ENCODE peak calls at places on chromosomes 1 and 21, in six cellular contexts. U is CD4-positive, alpha-beta memory T cell; K is heart right ventricle; T is colonic mucosa; C is mesenchymal stem cell; B is right cardiac atrium. W is an unnamed sample. For H3K4me1, the result is how much of the 10 kb centered on the place peaks cover.

GRCh38 chr21:33383056-33383888 is 19.9 kb upstream of the IFNGR2 start:
- DNase-seq in U (peak), K (peak), T (peak), C (peak), B (peak), W (peak)

GRCh38 chr21:35201799-35202198 is 152.7 kb upstream of the RUNX1 start:
- DNase-seq in U (no peak), K (no peak), T (no peak), C (no peak), B (no peak), W (no peak)

GRCh38 chr1:4395676-4396075 is 258.7 kb upstream of the AJAP1 start:
- DNase-seq in U (no peak), K (no peak), T (no peak), C (no peak), B (no peak), W (no peak)

GRCh38 chr1:205530116-205530515 is 25.6 kb downstream of the CDK18 start:
- DNase-seq in U (no peak), K (no peak), T (no peak), C (no peak), B (no peak), W (no peak)

GRCh38 chr1:184974086-184974836 is at the start of gene NIBAN1:
- DNase-seq in U (peak), K (peak), T (peak), C (peak), B (peak), W (peak)

GRCh38 chr1:38075191-38075590 is 28.6 kb upstream of the POU3F1 start:
- DNase-seq in U (no peak), K (no peak), T (no peak), C (no peak), B (no peak), W (no peak)

GRCh38 chr1:32138965-32139364 is 31.1 kb downstream of the KPNA6 start:
- DNase-seq in U (no peak), K (no peak), T (no peak), C (peak), B (no peak), W (no peak)

GRCh38 chr1:203648281-203648680 is 21.6 kb downstream of the ATP2B4 start:
- DNase-seq in U (no peak), K (no peak), T (no peak), C (no peak), B (no peak), W (no peak)

GRCh38 chr1:14758962-14759361 is 160.5 kb downstream of the KAZN start:
- DNase-seq in U (no peak), K (no peak), T (no peak), C (no peak), B (no peak), W (no peak)

GRCh38 chr1:57536749-57537423 is 113.0 kb upstream of the DAB1 start:
- DNase-seq in U (no peak), K (no peak), T (no peak), C (no peak), B (no peak), W (no peak)

GRCh38 chr1:26787381-26787705 is 407 bp upstream of the PIGV start:
- DNase-seq in U (peak), K (peak), T (no peak), C (peak), B (no peak), W (no peak)

GRCh38 chr1:20626098-20626427 is 7.2 kb upstream of the PINK1 start:
- DNase-seq in U (no peak), K (no peak), T (no peak), C (no peak), B (no peak), W (no peak)

GRCh38 chr21:32048353-32048752 is 175.5 kb downstream of the HUNK start:
- DNase-seq in U (no peak), K (no peak), T (no peak), C (no peak), B (no peak), W (no peak)

GRCh38 chr1:212368073-212368484 is 46.6 kb downstream of the PACC1 start:
- DNase-seq in U (peak), K (peak), T (peak), C (peak), B (peak), W (no peak)

GRCh38 chr1:61056674-61057439 is 25.5 kb upstream of the NFIA start:
- DNase-seq in U (no peak), K (peak), T (peak), C (peak), B (peak), W (peak)

GRCh38 chr1:117895482-117896114 is 33.8 kb downstream of the GDAP2 start:
- DNase-seq in U (peak), K (peak), T (peak), C (peak), B (peak), W (no peak)

GRCh38 chr1:44485933-44486475 is 80.9 kb downstream of the RNF220 start:
- DNase-seq in U (no peak), K (no peak), T (no peak), C (no peak), B (no peak), W (no peak)

GRCh38 chr1:21324368-21325137 is 34.3 kb upstream of the ECE1 start:
- DNase-seq in U (peak), K (peak), T (peak), C (peak), B (peak), W (peak)

GRCh38 chr1:245537992-245538391 is 383.2 kb downstream of the KIF26B start:
- DNase-seq in U (no peak), K (no peak), T (no peak), C (peak), B (no peak), W (no peak)

GRCh38 chr1:244796719-244797406 is 38.6 kb upstream of the COX20 start:
- DNase-seq in U (peak), K (peak), T (peak), C (peak), B (no peak), W (no peak)

GRCh38 chr1:207240325-207241095 is 81.0 kb upstream of the CD55 start:
- DNase-seq in U (no peak), K (no peak), T (no peak), C (no peak), B (no peak), W (no peak)

GRCh38 chr1:154157520-154158306 is 2.8 kb upstream of the NUP210L start:
- DNase-seq in U (peak), K (peak), T (no peak), C (no peak), B (no peak), W (no peak)

GRCh38 chr1:182069028-182069466 is 7.5 kb upstream of the ZNF648 start:
- DNase-seq in U (no peak), K (peak), T (peak), C (peak), B (peak), W (peak)

GRCh38 chr21:27419153-27419552 is 452.3 kb upstream of the ADAMTS5 start:
- DNase-seq in U (no peak), K (no peak), T (no peak), C (no peak), B (no peak), W (no peak)

GRCh38 chr1:57319165-57319564 is 104.7 kb downstream of the DAB1 start:
- DNase-seq in U (no peak), K (no peak), T (no peak), C (peak), B (no peak), W (no peak)

GRCh38 chr1:214899908-214900470 is 182.5 kb upstream of the KCNK2 start:
- DNase-seq in U (no peak), K (no peak), T (no peak), C (no peak), B (no peak), W (no peak)

GRCh38 chr21:32844653-32845443 is 73.3 kb upstream of the PAXBP1 start:
- DNase-seq in U (no peak), K (no peak), T (no peak), C (peak), B (no peak), W (no peak)

GRCh38 chr1:110165761-110166231 is 15.5 kb downstream of the SLC6A17 start:
- DNase-seq in U (no peak), K (no peak), T (no peak), C (no peak), B (no peak), W (no peak)

GRCh38 chr1:221435510-221435909 is 306.4 kb downstream of the DUSP10 start:
- DNase-seq in U (peak), K (no peak), T (no peak), C (peak), B (no peak), W (no peak)

GRCh38 chr1:14945132-14946010 is 208.2 kb upstream of the TMEM51 start:
- DNase-seq in U (no peak), K (peak), T (peak), C (peak), B (peak), W (no peak)

GRCh38 chr1:213394837-213395236 is 343.8 kb downstream of the RPS6KC1 start:
- DNase-seq in U (no peak), K (no peak), T (no peak), C (no peak), B (no peak), W (no peak)

GRCh38 chr21:44955141-44955802 is 15.4 kb downstream of the SLX9 start:
- DNase-seq in U (no peak), K (no peak), T (no peak), C (peak), B (peak), W (peak)

GRCh38 chr1:160204526-160205241 is 500 bp upstream of the PEA15 start:
- DNase-seq in U (no peak), K (no peak), T (no peak), C (peak), B (no peak), W (no peak)

GRCh38 chr1:233505130-233505529 is 108.8 kb upstream of the KCNK1 start:
- DNase-seq in U (no peak), K (no peak), T (no peak), C (no peak), B (no peak), W (no peak)

GRCh38 chr1:206769331-206769731 is 1.2 kb upstream of the IL19 start:
- DNase-seq in U (peak), K (no peak), T (no peak), C (no peak), B (no peak), W (no peak)

GRCh38 chr1:200351826-200352549 is 57.8 kb downstream of the ZNF281 start:
- DNase-seq in U (peak), K (no peak), T (no peak), C (peak), B (no peak), W (no peak)
- H3K27ac ChIP-seq in U (peak), K (peak), T (no peak), C (peak), B (no peak), W (peak)

GRCh38 chr1:235011599-235012435 is 116.8 kb downstream of the TOMM20 start:
- DNase-seq in U (peak), K (peak), T (peak), C (peak), B (peak), W (peak)
- H3K4me1 ChIP-seq in U (under half), K (under half), T (under half), C (under half), B (under half), W (under half)

DNA sequence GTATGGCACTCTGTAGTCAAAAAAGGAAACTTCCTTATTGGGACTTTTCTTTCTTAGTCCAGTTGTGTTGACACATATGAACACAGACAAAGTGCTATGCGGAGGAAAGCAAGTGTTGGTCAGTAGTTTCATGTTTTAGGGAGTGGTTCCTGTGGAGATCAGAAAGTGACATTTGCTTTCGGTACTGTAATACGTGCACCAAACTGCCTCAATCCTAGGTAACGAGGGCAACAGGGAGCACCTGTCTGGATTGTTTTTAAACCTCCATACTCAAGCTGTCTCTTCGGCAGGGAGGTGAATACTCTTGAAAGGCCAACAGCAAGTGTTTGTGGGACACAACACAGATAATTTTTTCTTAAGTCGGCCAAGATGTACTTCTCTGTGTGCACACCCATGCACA is 9.1 kb downstream of the RHOU start:
- DNase-seq in U (no peak), K (no peak), T (no peak), C (no peak), B (no peak), W (no peak)
- H3K4me3 ChIP-seq in U (no peak), K (no peak), T (no peak), C (no peak), B (no peak), W (no peak)

DNA sequence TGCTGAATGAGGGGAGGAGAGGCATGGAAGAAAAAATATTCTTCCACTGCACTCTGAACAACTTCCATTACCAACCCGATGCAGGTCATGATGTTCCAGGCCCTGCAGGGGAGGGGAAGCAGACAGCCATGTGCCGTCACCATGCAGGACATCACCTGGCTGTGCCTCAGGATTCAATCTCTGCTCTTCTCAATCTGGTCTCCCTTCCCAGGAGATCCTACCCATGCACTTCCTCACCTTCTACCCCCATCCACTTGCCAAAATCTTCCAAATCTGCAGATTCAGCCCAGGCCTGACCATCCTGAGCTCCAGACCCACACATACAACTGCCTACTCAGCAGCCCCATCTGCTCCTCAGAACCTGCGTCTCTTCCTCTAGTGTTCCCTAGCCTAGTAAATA is 5.8 kb upstream of the PAQR6 start:
- DNase-seq in U (no peak), K (no peak), T (no peak), C (no peak), B (no peak), W (no peak)
- H3K27ac ChIP-seq in U (no peak), K (no peak), T (no peak), C (no peak), B (no peak), W (no peak)

W was measured in lower lobe of right lung.